ENCODE peak calls at places on chromosomes 13 and 19, in ten cellular contexts. G is tibial nerve; U is CD8-positive, alpha-beta T cell; T is neuronal stem cell; R is right atrium auricular region; O is heart right ventricle; V is GM23248; B is CD4-positive, CD25-positive, alpha-beta regulatory T cell; Z is body of pancreas; Y is heart left ventricle. Q is an unnamed sample. For H3K36me3, the result is how much of the 10 kb centered on the place peaks cover.

GRCh38 chr13:44894001-44894770 is 95.1 kb downstream of the NUFIP1 start:
- DNase-seq in B (no peak), R (no peak), Y (no peak), Z (no peak), V (no peak), G (no peak), T (no peak), U (no peak), O (no peak), Q (no peak)

GRCh38 chr13:86758116-86758515 is 913.1 kb upstream of the SLITRK5 start:
- DNase-seq in Y (no peak), R (no peak), U (no peak), B (no peak), G (no peak), V (no peak), T (no peak), Z (no peak), O (no peak), Q (no peak)

GRCh38 chr19:1844536-1845515 is 3.5 kb downstream of the REXO1 start:
- DNase-seq in U (no peak), R (no peak), T (no peak), B (no peak), V (peak), O (no peak), G (no peak), Y (no peak), Z (no peak), Q (no peak)

GRCh38 chr13:23995283-23996073 is 98.2 kb upstream of the C1QTNF9B start:
- DNase-seq in B (no peak), Y (peak), O (no peak), Z (no peak), U (no peak), G (no peak), R (no peak), T (no peak), V (no peak), Q (no peak)

GRCh38 chr19:34399886-34400285 is 4.3 kb upstream of the PDCD2L start:
- DNase-seq in Y (no peak), B (no peak), O (no peak), U (no peak), Z (no peak), R (no peak), T (no peak), G (no peak), V (no peak), Q (no peak)

GRCh38 chr13:60716296-60716695 is 319.3 kb downstream of the TDRD3 start:
- DNase-seq in B (no peak), G (no peak), Z (no peak), Y (no peak), U (no peak), O (no peak), V (no peak), R (no peak), T (no peak), Q (no peak)

GRCh38 chr13:79384022-79384610 is 21.9 kb downstream of the RBM26 start:
- DNase-seq in U (no peak), B (no peak), T (no peak), Y (no peak), Z (no peak), V (no peak), G (no peak), R (no peak), O (no peak), Q (peak)

GRCh38 chr13:74868044-74868443 is 613.9 kb downstream of the TBC1D4 start:
- DNase-seq in Z (no peak), Y (no peak), G (no peak), U (no peak), O (no peak), R (no peak), T (no peak), V (peak), B (no peak), Q (no peak)

GRCh38 chr13:78601886-78602560 is 1.3 kb downstream of the POU4F1 start:
- DNase-seq in Z (no peak), R (no peak), O (no peak), B (no peak), Y (no peak), V (no peak), G (no peak), T (no peak), U (no peak), Q (no peak)

GRCh38 chr19:19550454-19550842 is 12.4 kb downstream of the CILP2 start:
- DNase-seq in Z (no peak), U (no peak), B (no peak), Y (no peak), V (peak), R (no peak), G (no peak), O (no peak), T (no peak), Q (no peak)

DNA sequence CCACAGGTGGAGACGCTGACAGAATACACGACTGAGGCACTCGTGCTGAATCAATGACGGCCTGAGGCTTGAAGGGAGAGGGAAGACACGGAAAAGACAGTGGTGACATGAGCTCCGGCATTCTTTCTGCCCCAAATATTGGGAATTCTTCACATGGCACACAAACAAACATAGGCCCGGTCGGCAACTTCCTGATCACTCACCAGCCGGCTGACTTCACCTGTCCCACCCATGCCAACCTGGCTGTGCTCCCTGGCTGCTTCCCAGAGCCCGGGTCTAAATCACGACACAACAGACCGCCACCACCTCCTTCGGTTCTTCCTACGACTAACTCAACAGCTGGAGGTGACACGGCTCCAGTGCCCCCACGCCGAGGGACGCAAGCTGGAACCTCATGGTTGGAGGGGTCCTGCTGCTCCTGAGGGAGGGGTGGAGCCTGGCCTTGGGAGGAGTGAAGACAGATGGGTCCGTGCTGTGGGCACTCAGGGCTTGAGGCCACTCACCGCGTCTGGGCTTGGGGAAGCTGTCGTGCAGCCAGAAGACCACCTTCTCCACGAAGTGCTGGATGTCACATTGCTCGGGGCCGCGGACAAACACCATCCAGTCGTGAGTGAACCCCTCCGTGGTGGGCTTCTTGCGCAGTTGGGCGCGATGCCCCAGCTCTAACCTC is 9.6 kb downstream of the MLLT1 start:
- DNase-seq in U (no peak), B (no peak), O (no peak), V (no peak), T (no peak), G (no peak), Y (no peak), R (no peak), Z (no peak), Q (no peak)
- H3K36me3 ChIP-seq in U (under half), B (under half), O (under half), V (under half), T (under half), G (under half), Y (under half), R (under half), Z (under half), Q (under half)

GRCh38 chr13:32409561-32410440 is 18.1 kb downstream of the N4BP2L1 start:
- DNase-seq in G (peak), B (no peak), T (no peak), V (no peak), R (peak), U (no peak), O (peak), Z (no peak), Y (peak), Q (no peak)
- H3K4me3 ChIP-seq in G (no peak), B (no peak), T (no peak), V (no peak), R (peak), U (no peak), O (no peak), Z (no peak), Y (no peak), Q (no peak)

GRCh38 chr19:38665950-38666661 is 18.7 kb downstream of the ACTN4 start:
- DNase-seq in U (no peak), V (peak), B (no peak), O (peak), T (peak), G (peak), Y (peak), Z (peak), R (peak), Q (no peak)
- H3K27ac ChIP-seq in U (no peak), V (peak), B (peak), O (peak), T (peak), G (peak), Y (peak), Z (peak), R (peak), Q (peak)

GRCh38 chr13:26213982-26214381 is 8.1 kb downstream of the RNF6 start:
- DNase-seq in V (no peak), B (no peak), G (no peak), U (no peak), Z (no peak), O (no peak), R (no peak), T (no peak), Y (no peak), Q (no peak)

GRCh38 chr13:26213345-26213744 is 8.8 kb downstream of the RNF6 start:
- DNase-seq in G (no peak), T (no peak), U (no peak), Z (no peak), R (no peak), Y (no peak), B (no peak), V (no peak), O (no peak), Q (no peak)

GRCh38 chr13:26202365-26202972 is 19.6 kb downstream of the RNF6 start:
- DNase-seq in Z (no peak), O (no peak), T (no peak), Y (no peak), U (no peak), R (no peak), V (peak), B (no peak), G (no peak), Q (no peak)

GRCh38 chr13:26208292-26208691 is 13.8 kb downstream of the RNF6 start:
- DNase-seq in Z (no peak), B (no peak), Y (no peak), R (no peak), G (no peak), V (no peak), T (no peak), O (no peak), U (no peak), Q (no peak)
- H3K36me3 ChIP-seq in Z (under half), B (half or more), Y (half or more), R (under half), G (half or more), V (under half), T (under half), O (under half), U (under half), Q (under half)

DNA sequence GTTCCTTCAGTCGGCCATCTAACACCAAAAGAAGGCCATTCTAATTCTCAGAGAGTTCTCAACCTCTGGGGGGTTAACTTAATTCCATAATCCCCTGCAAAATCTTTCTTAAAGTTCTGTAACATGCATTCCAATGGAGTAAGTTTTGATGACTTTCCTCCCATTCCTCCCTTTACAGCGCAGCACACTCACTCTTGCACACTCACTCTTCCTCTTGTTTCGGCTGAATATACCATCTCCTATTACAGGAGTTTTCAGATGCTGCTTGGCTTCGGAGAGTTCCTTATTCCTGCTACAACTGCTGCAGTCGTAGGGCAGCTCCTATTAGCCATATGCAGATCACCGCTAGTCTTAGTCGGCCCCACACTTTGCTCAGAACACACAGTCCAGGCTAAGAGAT is 53.6 kb downstream of the OR10H4 start:
- DNase-seq in O (no peak), B (no peak), U (no peak), R (peak), Z (no peak), T (no peak), V (no peak), Y (no peak), G (no peak), Q (no peak)
- H3K4me3 ChIP-seq in O (no peak), B (peak), U (peak), R (peak), Z (no peak), T (no peak), V (peak), Y (no peak), G (peak), Q (peak)

GRCh38 chr19:18223860-18224524 is 2.2 kb downstream of the PDE4C start:
- DNase-seq in Z (peak), R (no peak), B (no peak), U (no peak), O (peak), Y (peak), T (peak), V (no peak), G (no peak), Q (peak)
- H3K27ac ChIP-seq in Z (no peak), R (peak), B (no peak), U (no peak), O (peak), Y (peak), T (no peak), V (no peak), G (no peak), Q (no peak)

GRCh38 chr19:18014197-18014596 is 6.2 kb downstream of the ARRDC2 start:
- DNase-seq in V (no peak), O (no peak), R (no peak), T (no peak), G (no peak), Z (no peak), B (no peak), U (no peak), Y (no peak), Q (no peak)
- H3K36me3 ChIP-seq in V (under half), O (under half), R (half or more), T (under half), G (half or more), Z (under half), B (under half), U (under half), Y (half or more), Q (under half)

DNA sequence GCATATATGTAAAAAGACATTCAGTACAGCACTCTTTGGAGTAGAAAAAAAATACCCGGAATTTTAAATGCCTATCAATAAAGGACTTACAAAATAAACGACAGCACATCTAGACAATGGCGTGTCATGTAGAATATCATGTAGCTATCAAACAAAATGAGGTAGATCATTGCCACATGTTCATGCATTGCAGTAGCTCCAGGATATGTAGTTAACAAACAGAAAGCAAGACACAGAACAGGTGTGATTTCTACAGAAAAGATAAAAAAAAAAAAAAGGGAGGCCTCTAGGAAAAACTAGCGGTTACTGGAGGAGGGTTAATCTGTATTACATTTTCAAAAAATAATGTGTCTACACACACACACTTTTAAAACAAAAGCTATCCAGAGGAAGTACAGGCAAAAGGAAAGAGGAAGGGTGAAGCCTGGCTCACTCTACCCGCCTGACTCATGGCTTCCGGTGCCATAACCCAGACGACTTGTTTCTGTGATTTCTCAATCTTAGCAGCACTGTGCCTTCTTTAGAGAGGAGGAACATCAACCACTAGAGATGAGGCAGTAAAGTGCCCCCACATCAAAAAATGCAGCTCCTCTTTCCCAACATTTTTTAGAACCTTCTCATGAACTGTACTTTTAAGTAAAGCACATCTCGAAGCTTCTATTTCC is 6.9 kb downstream of the KCTD12 start:
- DNase-seq in V (peak), Y (peak), R (peak), G (peak), U (peak), Z (peak), B (peak), O (peak), T (no peak), Q (peak)
- H3K4me3 ChIP-seq in V (peak), Y (no peak), R (no peak), G (peak), U (no peak), Z (no peak), B (peak), O (no peak), T (no peak), Q (no peak)

DNA sequence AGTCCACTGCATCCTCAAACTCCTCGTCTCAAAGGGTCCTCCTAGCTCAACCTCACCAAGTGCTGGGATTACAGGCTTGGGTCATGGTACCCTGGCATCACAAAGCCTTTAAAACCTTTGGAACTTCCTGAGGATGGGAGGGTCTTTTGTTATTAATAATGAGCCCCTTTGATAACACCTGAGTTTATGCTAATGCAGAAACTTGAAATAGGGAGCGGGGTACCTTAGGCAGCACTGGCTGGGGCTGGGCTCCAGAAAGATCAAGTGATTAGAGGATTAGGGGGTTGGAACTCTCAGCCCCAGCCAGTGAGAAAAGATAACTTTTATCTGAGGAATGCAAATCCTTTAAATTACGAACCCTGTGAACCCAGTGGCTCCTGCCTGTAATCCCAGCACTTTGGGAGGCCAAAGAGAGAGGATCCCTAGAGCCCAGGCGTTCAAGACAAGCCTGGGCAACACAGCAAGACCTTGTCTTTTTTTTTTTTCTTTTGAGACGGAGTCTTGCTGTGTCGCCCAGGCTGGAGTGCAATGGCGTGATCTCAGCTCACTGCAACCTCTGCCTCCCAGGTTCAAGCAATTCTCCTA is 9.3 kb upstream of the PSPC1 start:
- DNase-seq in V (no peak), Y (no peak), T (no peak), U (no peak), Z (no peak), B (no peak), G (no peak), O (no peak), R (no peak), Q (no peak)
- H3K27ac ChIP-seq in V (no peak), Y (no peak), T (no peak), U (no peak), Z (no peak), B (no peak), G (no peak), O (no peak), R (no peak), Q (no peak)

Q was measured in colonic mucosa.